ENCODE peak calls at places on chromosomes 1 and 21, in nine cellular contexts. U is NCI-H1417; P is midbrain; W is astrocyte; E is GM19239; H is cardiac muscle cell; J is stimulated activated CD8-positive, alpha-beta memory T cell treated with anti-CD3 and anti-CD28 coated beads, Interleukin-15, amount 100 ng/mL, for 1 hour; M is effector memory CD8-positive, alpha-beta T cell; F is hippocampal formation. X is an unnamed sample.

GRCh38 chr1:25893072-25893604 is 13.1 kb downstream of the STMN1 start:
- DNase-seq in U (no peak), P (no peak), W (no peak), E (no peak), H (peak), J (no peak), M (no peak), F (no peak), X (no peak)

GRCh38 chr1:182460550-182460951 is 10.6 kb downstream of the RGSL1 start:
- DNase-seq in U (no peak), P (no peak), W (no peak), E (no peak), H (peak), J (no peak), M (no peak), F (no peak), X (no peak)

GRCh38 chr1:201916649-201917249 is 28.1 kb downstream of the SHISA4 start:
- DNase-seq in U (no peak), P (no peak), W (peak), E (no peak), H (peak), J (no peak), M (no peak), F (no peak), X (peak)

GRCh38 chr1:42753070-42753469 is 13.0 kb upstream of the CLDN19 start:
- DNase-seq in U (no peak), P (no peak), W (peak), E (no peak), H (peak), J (no peak), M (no peak), F (no peak), X (no peak)

GRCh38 chr1:27605796-27606707 is 2.1 kb upstream of the AHDC1 start:
- DNase-seq in U (peak), P (peak), W (no peak), E (no peak), H (peak), J (no peak), M (peak), F (peak), X (no peak)

GRCh38 chr1:162443906-162444305 is 32.0 kb upstream of the SH2D1B start:
- DNase-seq in U (no peak), P (no peak), W (no peak), E (no peak), H (no peak), J (no peak), M (no peak), F (no peak), X (no peak)

GRCh38 chr21:33023574-33024277 is 2.0 kb upstream of the OLIG2 start:
- DNase-seq in U (no peak), P (peak), W (no peak), E (no peak), H (no peak), J (no peak), M (no peak), F (no peak), X (no peak)

GRCh38 chr1:237352747-237353146 is 310.8 kb downstream of the RYR2 start:
- DNase-seq in U (no peak), P (no peak), W (no peak), E (no peak), H (no peak), J (no peak), M (no peak), F (no peak), X (no peak)

GRCh38 chr1:246703581-246703980 is 20.6 kb upstream of the SCCPDH start:
- DNase-seq in U (no peak), P (no peak), W (peak), E (no peak), H (no peak), J (no peak), M (no peak), F (no peak), X (no peak)

GRCh38 chr1:164704954-164705353 is 146.0 kb downstream of the PBX1 start:
- DNase-seq in U (no peak), P (peak), W (no peak), E (no peak), H (peak), J (no peak), M (no peak), F (no peak), X (no peak)

GRCh38 chr21:44456915-44457736 is 1.8 kb downstream of the LRRC3 start:
- DNase-seq in U (no peak), P (no peak), W (no peak), E (no peak), H (no peak), J (no peak), M (no peak), F (no peak), X (no peak)

GRCh38 chr1:205268846-205269680 is 41.3 kb downstream of the TMCC2 start:
- DNase-seq in U (no peak), P (no peak), W (no peak), E (no peak), H (no peak), J (no peak), M (no peak), F (no peak), X (no peak)

GRCh38 chr1:18486195-18486594 is 5.5 kb downstream of the KLHDC7A start:
- DNase-seq in U (no peak), P (no peak), W (no peak), E (no peak), H (no peak), J (no peak), M (no peak), F (no peak), X (no peak)

GRCh38 chr1:175750366-175751111 is 7.1 kb upstream of the TNR start:
- DNase-seq in U (no peak), P (no peak), W (no peak), E (no peak), H (no peak), J (no peak), M (no peak), F (peak), X (no peak)

GRCh38 chr21:34526618-34527290 is 14.7 kb upstream of the KCNE1 start:
- DNase-seq in U (no peak), P (peak), W (peak), E (peak), H (peak), J (no peak), M (no peak), F (peak), X (peak)

GRCh38 chr1:115748396-115749130 is 20.0 kb downstream of the CASQ2 start:
- DNase-seq in U (no peak), P (no peak), W (peak), E (no peak), H (peak), J (no peak), M (no peak), F (no peak), X (no peak)

GRCh38 chr21:29096619-29097018 is 23.2 kb upstream of the CCT8 start:
- DNase-seq in U (no peak), P (no peak), W (no peak), E (no peak), H (no peak), J (no peak), M (no peak), F (no peak), X (no peak)

GRCh38 chr1:71593523-71593922 is 512.7 kb upstream of the ZRANB2 start:
- DNase-seq in U (no peak), P (no peak), W (no peak), E (no peak), H (peak), J (no peak), M (no peak), F (no peak), X (no peak)

GRCh38 chr1:207025144-207025880 is 7.2 kb downstream of the C1orf116 start:
- DNase-seq in U (no peak), P (no peak), W (peak), E (no peak), H (peak), J (no peak), M (no peak), F (no peak), X (peak)

GRCh38 chr21:46557919-46558392 is 46.9 kb downstream of the S100B start:
- DNase-seq in U (no peak), P (no peak), W (no peak), E (no peak), H (no peak), J (no peak), M (no peak), F (no peak), X (no peak)

GRCh38 chr1:116491985-116492811 is 78.6 kb downstream of the CD58 start:
- DNase-seq in U (no peak), P (no peak), W (peak), E (no peak), H (peak), J (no peak), M (no peak), F (no peak), X (no peak)

GRCh38 chr1:98101364-98101763 is 180.5 kb upstream of the DPYD start:
- DNase-seq in U (no peak), P (no peak), W (no peak), E (no peak), H (no peak), J (no peak), M (no peak), F (no peak), X (no peak)

GRCh38 chr1:52190500-52191252 is 48.8 kb downstream of the ZFYVE9 start:
- DNase-seq in U (no peak), P (no peak), W (peak), E (no peak), H (no peak), J (no peak), M (no peak), F (no peak), X (no peak)

GRCh38 chr1:17437260-17438175 is 2.0 kb downstream of the RCC2 start:
- DNase-seq in U (peak), P (peak), W (no peak), E (peak), H (peak), J (peak), M (peak), F (peak), X (peak)

GRCh38 chr1:172054172-172054571 is 212.9 kb downstream of the DNM3 start:
- DNase-seq in U (peak), P (no peak), W (no peak), E (no peak), H (no peak), J (no peak), M (no peak), F (no peak), X (no peak)

GRCh38 chr1:27166351-27166802 is 11.5 kb upstream of the SLC9A1 start:
- DNase-seq in U (no peak), P (no peak), W (peak), E (no peak), H (no peak), J (no peak), M (no peak), F (no peak), X (no peak)

GRCh38 chr21:28991861-28992525 is 684 bp downstream of the LTN1 start:
- DNase-seq in U (no peak), P (no peak), W (no peak), E (no peak), H (no peak), J (no peak), M (no peak), F (no peak), X (no peak)

GRCh38 chr21:45110873-45111624 is 36.7 kb downstream of the ADARB1 start:
- DNase-seq in U (peak), P (no peak), W (no peak), E (no peak), H (no peak), J (no peak), M (no peak), F (no peak), X (no peak)

GRCh38 chr1:198937231-198938031 is 298.6 kb downstream of the PTPRC start:
- DNase-seq in U (no peak), P (peak), W (peak), E (peak), H (peak), J (no peak), M (peak), F (peak), X (no peak)

GRCh38 chr1:154812911-154813816 is 56.9 kb downstream of the KCNN3 start:
- DNase-seq in U (peak), P (no peak), W (peak), E (no peak), H (peak), J (no peak), M (no peak), F (no peak), X (peak)

GRCh38 chr1:17434591-17434990 is 4.9 kb downstream of the RCC2 start:
- DNase-seq in U (no peak), P (no peak), W (no peak), E (no peak), H (no peak), J (no peak), M (no peak), F (no peak), X (no peak)

GRCh38 chr21:31413698-31414097 is 69.6 kb upstream of the TIAM1 start:
- DNase-seq in U (no peak), P (no peak), W (no peak), E (no peak), H (no peak), J (no peak), M (no peak), F (no peak), X (no peak)

GRCh38 chr1:94240822-94241221 is 3.4 kb upstream of the ARHGAP29 start:
- DNase-seq in U (peak), P (no peak), W (no peak), E (no peak), H (peak), J (no peak), M (no peak), F (no peak), X (no peak)

GRCh38 chr1:37480581-37481288 is 6.4 kb downstream of the ZC3H12A start:
- DNase-seq in U (no peak), P (no peak), W (no peak), E (no peak), H (no peak), J (no peak), M (no peak), F (no peak), X (no peak)

GRCh38 chr21:26519142-26519541 is 53.9 kb downstream of the CYYR1 start:
- DNase-seq in U (no peak), P (no peak), W (no peak), E (no peak), H (no peak), J (no peak), M (no peak), F (no peak), X (no peak)

GRCh38 chr21:41891132-41891531 is 12.0 kb upstream of the PRDM15 start:
- DNase-seq in U (no peak), P (no peak), W (no peak), E (no peak), H (no peak), J (no peak), M (no peak), F (no peak), X (no peak)

GRCh38 chr1:61085191-61086086 is 3.1 kb downstream of the NFIA start:
- DNase-seq in U (no peak), P (no peak), W (no peak), E (no peak), H (no peak), J (no peak), M (no peak), F (no peak), X (no peak)

GRCh38 chr1:107228704-107229103 is 87.9 kb downstream of the NTNG1 start:
- DNase-seq in U (no peak), P (no peak), W (peak), E (no peak), H (no peak), J (no peak), M (no peak), F (no peak), X (no peak)

GRCh38 chr1:144551107-144551542 is 41.6 kb upstream of the PPIAL4F start:
- DNase-seq in U (no peak), P (no peak), W (no peak), E (no peak), H (no peak), J (no peak), M (no peak), F (no peak), X (no peak)